ENCODE peak calls at places on chromosomes 2 and 18, in ten cellular contexts. N is HCT116; X is uterus; M is GM12891; E is activated naive CD4-positive, alpha-beta T cell; A is activated T-helper 1 cell treated with anti-CD3 and anti-CD28 coated beads, Interleukin-12 subunit alpha, Interleukin-12 subunit beta, Interleukin-2, Interleukin-4 antibody, amounts not matched to agents 30 ng/mL and 10 ng/mL and 1 ng/mL, durations not matched to agents 14 hours and 24 hours and 36 hours; B is T-helper 9 cell; J is activated CD4-positive, alpha-beta T cell treated with anti-CD3 and anti-CD28 coated beads for 48 hours; F is cardiac muscle cell; Q is NCI-H2171. P is an unnamed sample.

GRCh38 chr2:47897191-47897955 is 8.9 kb downstream of the FBXO11 start:
- DNase-seq in N (no peak), X (no peak), M (no peak), E (no peak), A (no peak), B (no peak), J (peak; percentile 24), F (no peak), Q (no peak), P (no peak)

GRCh38 chr2:240523451-240524281 is 34.1 kb downstream of the ANKMY1 start:
- DNase-seq in N (no peak), X (no peak), M (no peak), E (no peak), A (no peak), B (no peak), J (no peak), F (no peak), Q (no peak), P (no peak)

GRCh38 chr2:167890739-167891138 is 356.7 kb downstream of the STK39 start:
- DNase-seq in N (no peak), X (no peak), M (no peak), E (no peak), A (no peak), B (no peak), J (no peak), F (no peak), Q (peak; percentile 23), P (no peak)

GRCh38 chr2:206555721-206556120 is 86.6 kb upstream of the FAM237A start:
- DNase-seq in N (no peak), X (no peak), M (no peak), E (no peak), A (no peak), B (no peak), J (no peak), F (no peak), Q (no peak), P (no peak)

GRCh38 chr18:47936975-47937374 is 6.5 kb upstream of the SMAD2 start:
- DNase-seq in N (no peak), X (no peak), M (no peak), E (no peak), A (no peak), B (no peak), J (no peak), F (no peak), Q (no peak), P (no peak)

GRCh38 chr2:186570587-186570986 is 19.3 kb upstream of the ITGAV start:
- DNase-seq in N (no peak), X (no peak), M (no peak), E (no peak), A (no peak), B (no peak), J (no peak), F (peak; percentile 66), Q (no peak), P (no peak)

GRCh38 chr2:35973132-35973736 is 382.3 kb upstream of the CRIM1 start:
- DNase-seq in N (no peak), X (no peak), M (no peak), E (no peak), A (no peak), B (no peak), J (peak; percentile 10), F (peak; percentile 12), Q (no peak), P (peak; percentile 25)

GRCh38 chr2:168211664-168212163 is 35.7 kb downstream of the STK39 start:
- DNase-seq in N (no peak), X (no peak), M (no peak), E (no peak), A (no peak), B (no peak), J (peak; percentile 72), F (no peak), Q (no peak), P (no peak)

GRCh38 chr18:49890041-49890440 is 76.7 kb upstream of the ACAA2 start:
- DNase-seq in N (no peak), X (no peak), M (no peak), E (no peak), A (no peak), B (no peak), J (no peak), F (no peak), Q (peak; percentile 64), P (no peak)

GRCh38 chr2:96933528-96933927 is 52.9 kb downstream of the FAM178B start:
- DNase-seq in N (no peak), X (no peak), M (no peak), E (no peak), A (no peak), B (no peak), J (no peak), F (no peak), Q (peak; percentile 35), P (no peak)

GRCh38 chr2:119756837-119757236 is 2.9 kb upstream of the PTPN4 start:
- DNase-seq in N (peak; percentile 62), X (peak; percentile 23), M (no peak), E (no peak), A (no peak), B (no peak), J (peak; percentile 72), F (peak; percentile 79), Q (no peak), P (no peak)

GRCh38 chr18:26685438-26686173 is 137.3 kb upstream of the KCTD1 start:
- DNase-seq in N (no peak), X (no peak), M (no peak), E (no peak), A (no peak), B (no peak), J (no peak), F (no peak), Q (no peak), P (peak; percentile 11)

GRCh38 chr2:45268631-45269030 is 259.4 kb upstream of the SIX2 start:
- DNase-seq in N (no peak), X (no peak), M (no peak), E (no peak), A (no peak), B (no peak), J (no peak), F (no peak), Q (no peak), P (no peak)

GRCh38 chr2:188601927-188602326 is 310.3 kb downstream of the GULP1 start:
- DNase-seq in N (no peak), X (no peak), M (no peak), E (no peak), A (no peak), B (no peak), J (no peak), F (no peak), Q (no peak), P (no peak)

GRCh38 chr2:102826904-102827303 is 65.1 kb downstream of the TMEM182 start:
- DNase-seq in N (no peak), X (no peak), M (no peak), E (no peak), A (no peak), B (no peak), J (no peak), F (peak; percentile 11), Q (peak; percentile 81), P (no peak)

GRCh38 chr2:238346539-238346938 is 26.2 kb downstream of the TRAF3IP1 start:
- DNase-seq in N (no peak), X (no peak), M (peak; percentile 41), E (no peak), A (no peak), B (no peak), J (no peak), F (no peak), Q (no peak), P (no peak)

GRCh38 chr2:29165362-29166236 is 50.4 kb downstream of the CLIP4 start:
- DNase-seq in N (no peak), X (no peak), M (no peak), E (no peak), A (no peak), B (no peak), J (no peak), F (peak; percentile 54), Q (no peak), P (no peak)

GRCh38 chr2:118791511-118791910 is 55.9 kb downstream of the EN1 start:
- DNase-seq in N (no peak), X (no peak), M (no peak), E (no peak), A (no peak), B (no peak), J (no peak), F (no peak), Q (no peak), P (no peak)

GRCh38 chr2:111192778-111193368 is 72.2 kb downstream of the BCL2L11 start:
- DNase-seq in N (no peak), X (no peak), M (no peak), E (no peak), A (no peak), B (no peak), J (no peak), F (no peak), Q (no peak), P (no peak)

GRCh38 chr18:44896817-44897216 is 216.1 kb downstream of the SETBP1 start:
- DNase-seq in N (no peak), X (no peak), M (no peak), E (no peak), A (no peak), B (no peak), J (no peak), F (no peak), Q (peak; percentile 68), P (no peak)

P was measured in foreskin melanocyte.